ENCODE peak calls at places on chromosome 6, in eight cellular contexts. One of them, this sample, is unnamed.

GRCh38 chr6:131721161-131721560 is 10.3 kb upstream of the CTAGE9 start:
- DNase-seq in T-cell: no peak
- DNase-seq in hypothalamus: no peak
- DNase-seq in progenitor cell of endocrine pancreas: no peak
- DNase-seq in endothelial cell: no peak
- DNase-seq in IMR-90: no peak
- DNase-seq in astrocyte of the cerebellum: no peak
- DNase-seq in renal cortical epithelial cell: peak; percentile 99
- DNase-seq in this sample: no peak

GRCh38 chr6:157268835-157269234 is 54.5 kb downstream of the TMEM242 start:
- DNase-seq in endothelial cell: no peak
- DNase-seq in hypothalamus: no peak
- DNase-seq in progenitor cell of endocrine pancreas: no peak
- DNase-seq in renal cortical epithelial cell: no peak
- DNase-seq in astrocyte of the cerebellum: no peak
- DNase-seq in T-cell: no peak
- DNase-seq in IMR-90: no peak
- DNase-seq in this sample: no peak

GRCh38 chr6:154122195-154122925 is 83.3 kb downstream of the OPRM1 start:
- DNase-seq in progenitor cell of endocrine pancreas: no peak
- DNase-seq in renal cortical epithelial cell: no peak
- DNase-seq in T-cell: no peak
- DNase-seq in hypothalamus: no peak
- DNase-seq in IMR-90: no peak
- DNase-seq in astrocyte of the cerebellum: no peak
- DNase-seq in endothelial cell: no peak
- DNase-seq in this sample: no peak

GRCh38 chr6:140897804-140898573 is 1234.7 kb upstream of the GJE1 start:
- DNase-seq in hypothalamus: no peak
- DNase-seq in astrocyte of the cerebellum: no peak
- DNase-seq in T-cell: no peak
- DNase-seq in endothelial cell: no peak
- DNase-seq in IMR-90: no peak
- DNase-seq in progenitor cell of endocrine pancreas: no peak
- DNase-seq in renal cortical epithelial cell: no peak
- DNase-seq in this sample: no peak

GRCh38 chr6:118410001-118410400 is 138.1 kb upstream of the PLN start:
- DNase-seq in astrocyte of the cerebellum: no peak
- DNase-seq in renal cortical epithelial cell: no peak
- DNase-seq in hypothalamus: no peak
- DNase-seq in progenitor cell of endocrine pancreas: no peak
- DNase-seq in endothelial cell: no peak
- DNase-seq in T-cell: no peak
- DNase-seq in IMR-90: no peak
- DNase-seq in this sample: no peak

GRCh38 chr6:119351005-119351394 is 1.4 kb upstream of the MAN1A1 start:
- DNase-seq in astrocyte of the cerebellum: peak; percentile 43
- DNase-seq in endothelial cell: no peak
- DNase-seq in progenitor cell of endocrine pancreas: no peak
- DNase-seq in renal cortical epithelial cell: peak; percentile 54
- DNase-seq in hypothalamus: no peak
- DNase-seq in T-cell: no peak
- DNase-seq in IMR-90: peak; percentile 63
- DNase-seq in this sample: no peak

GRCh38 chr6:122043421-122043820 is 356.0 kb upstream of the HSF2 start:
- DNase-seq in astrocyte of the cerebellum: no peak
- DNase-seq in T-cell: no peak
- DNase-seq in IMR-90: peak; percentile 36
- DNase-seq in progenitor cell of endocrine pancreas: no peak
- DNase-seq in renal cortical epithelial cell: no peak
- DNase-seq in hypothalamus: no peak
- DNase-seq in endothelial cell: no peak
- DNase-seq in this sample: no peak

GRCh38 chr6:1536526-1537429 is 72.9 kb upstream of the FOXC1 start:
- DNase-seq in astrocyte of the cerebellum: no peak
- DNase-seq in progenitor cell of endocrine pancreas: no peak
- DNase-seq in T-cell: no peak
- DNase-seq in endothelial cell: no peak
- DNase-seq in IMR-90: no peak
- DNase-seq in hypothalamus: no peak
- DNase-seq in renal cortical epithelial cell: no peak
- DNase-seq in this sample: no peak

GRCh38 chr6:166671434-166672061 is 44.5 kb upstream of the RPS6KA2 start:
- DNase-seq in T-cell: no peak
- DNase-seq in hypothalamus: no peak
- DNase-seq in endothelial cell: no peak
- DNase-seq in astrocyte of the cerebellum: no peak
- DNase-seq in progenitor cell of endocrine pancreas: no peak
- DNase-seq in renal cortical epithelial cell: no peak
- DNase-seq in IMR-90: no peak
- DNase-seq in this sample: no peak

GRCh38 chr6:89454300-89454699 is 21.3 kb downstream of the ANKRD6 start:
- DNase-seq in endothelial cell: no peak
- DNase-seq in renal cortical epithelial cell: no peak
- DNase-seq in progenitor cell of endocrine pancreas: no peak
- DNase-seq in T-cell: no peak
- DNase-seq in hypothalamus: no peak
- DNase-seq in astrocyte of the cerebellum: no peak
- DNase-seq in IMR-90: no peak
- DNase-seq in this sample: no peak

GRCh38 chr6:24574809-24575208 is 71.2 kb downstream of the KIAA0319 start:
- DNase-seq in hypothalamus: no peak
- DNase-seq in progenitor cell of endocrine pancreas: no peak
- DNase-seq in astrocyte of the cerebellum: no peak
- DNase-seq in T-cell: no peak
- DNase-seq in IMR-90: no peak
- DNase-seq in endothelial cell: no peak
- DNase-seq in renal cortical epithelial cell: peak; percentile 26
- DNase-seq in this sample: no peak

GRCh38 chr6:108941281-108941680 is 93.1 kb downstream of the ARMC2 start:
- DNase-seq in endothelial cell: no peak
- DNase-seq in hypothalamus: no peak
- DNase-seq in progenitor cell of endocrine pancreas: no peak
- DNase-seq in T-cell: no peak
- DNase-seq in IMR-90: no peak
- DNase-seq in astrocyte of the cerebellum: no peak
- DNase-seq in renal cortical epithelial cell: peak; percentile 52
- DNase-seq in this sample: no peak